ENCODE peak calls at places on chromosomes 1 and 21, in six cellular contexts. W, C, K, L, O and A are unnamed samples.

GRCh38 chr1:97017895-97018294 is 296.3 kb downstream of the PTBP2 start:
- DNase-seq in W (no peak), C (no peak), K (no peak), L (no peak), O (peak), A (no peak)

GRCh38 chr1:51583532-51583931 is 33.4 kb upstream of the OSBPL9 start:
- DNase-seq in W (peak), C (peak), K (no peak), L (peak), O (peak), A (no peak)

GRCh38 chr1:185488673-185489311 is 171.7 kb upstream of the IVNS1ABP start:
- DNase-seq in W (no peak), C (peak), K (no peak), L (no peak), O (no peak), A (no peak)

GRCh38 chr1:182968151-182968741 is 15.3 kb upstream of the SHCBP1L start:
- DNase-seq in W (no peak), C (peak), K (no peak), L (no peak), O (no peak), A (no peak)

GRCh38 chr1:232182206-232182605 is 447.7 kb downstream of the SIPA1L2 start:
- DNase-seq in W (no peak), C (no peak), K (no peak), L (no peak), O (no peak), A (peak)

GRCh38 chr1:53442297-53442696 is 16.9 kb upstream of the DMRTB1 start:
- DNase-seq in W (no peak), C (peak), K (no peak), L (no peak), O (peak), A (no peak)

GRCh38 chr1:36771222-36771621 is 263.1 kb downstream of the GRIK3 start:
- DNase-seq in W (no peak), C (no peak), K (no peak), L (no peak), O (no peak), A (no peak)

GRCh38 chr1:25889470-25889869 is 14.0 kb upstream of the PAQR7 start:
- DNase-seq in W (no peak), C (no peak), K (no peak), L (no peak), O (no peak), A (no peak)

GRCh38 chr21:46183910-46184624 is at the start of gene SPATC1L:
- DNase-seq in W (peak), C (peak), K (peak), L (peak), O (peak), A (peak)

GRCh38 chr1:30747028-30748008 is 10.3 kb downstream of the LAPTM5 start:
- DNase-seq in W (no peak), C (no peak), K (no peak), L (no peak), O (no peak), A (no peak)

GRCh38 chr1:88302843-88303486 is 381.1 kb upstream of the PKN2 start:
- DNase-seq in W (no peak), C (no peak), K (peak), L (no peak), O (peak), A (no peak)

GRCh38 chr1:212774584-212774983 is 17.0 kb downstream of the NSL1 start:
- DNase-seq in W (no peak), C (no peak), K (peak), L (no peak), O (peak), A (no peak)

GRCh38 chr1:170707116-170707515 is 43.2 kb downstream of the PRRX1 start:
- DNase-seq in W (no peak), C (no peak), K (no peak), L (no peak), O (no peak), A (no peak)

DNA sequence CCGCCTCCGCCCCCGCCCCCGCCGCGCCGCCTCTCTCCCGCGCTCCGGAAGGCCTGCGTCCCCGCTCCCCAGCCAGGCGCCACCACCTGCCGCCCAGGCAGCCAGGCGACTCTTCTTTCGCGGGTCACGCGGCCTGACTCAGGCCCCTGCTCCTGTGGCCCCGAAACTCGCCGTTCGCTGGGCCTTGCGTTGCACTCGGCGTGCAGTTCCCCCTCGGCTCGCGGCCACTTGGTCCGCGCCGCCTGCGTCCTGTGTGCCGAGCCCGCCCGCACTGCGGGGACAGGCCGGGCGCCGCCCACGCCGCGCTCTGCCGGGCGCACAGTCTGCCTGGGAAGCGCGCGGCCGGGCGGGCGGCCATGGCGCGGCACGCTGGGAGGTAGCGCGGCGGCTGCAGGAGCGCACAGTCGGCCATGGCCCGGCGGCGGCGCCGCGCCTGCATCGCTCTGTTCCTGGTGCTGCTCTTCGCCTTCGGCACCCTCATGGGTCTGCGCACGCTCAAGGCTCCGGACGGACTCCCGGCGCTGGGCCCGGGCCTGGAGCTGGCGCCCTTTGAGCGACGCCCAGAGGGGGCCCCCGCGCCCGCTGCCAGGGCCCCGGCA is at the start of gene MANEAL:
- DNase-seq in W (no peak), C (peak), K (peak), L (peak), O (peak), A (no peak)
- TF ChIP-seq CTCF in W (no peak), C (no peak), K (no peak), L (no peak), O (no peak), A (no peak)

GRCh38 chr1:181205901-181206300 is 117.4 kb downstream of the IER5 start:
- DNase-seq in W (no peak), C (no peak), K (no peak), L (no peak), O (no peak), A (no peak)

GRCh38 chr1:181206513-181206912 is 118.0 kb downstream of the IER5 start:
- DNase-seq in W (no peak), C (no peak), K (no peak), L (no peak), O (no peak), A (no peak)

GRCh38 chr1:181208076-181208475 is 119.6 kb downstream of the IER5 start:
- DNase-seq in W (no peak), C (no peak), K (no peak), L (no peak), O (no peak), A (no peak)

GRCh38 chr1:181208967-181209366 is 120.5 kb downstream of the IER5 start:
- DNase-seq in W (no peak), C (no peak), K (no peak), L (no peak), O (no peak), A (no peak)

GRCh38 chr1:181206979-181207790 is 118.7 kb downstream of the IER5 start:
- DNase-seq in W (no peak), C (no peak), K (no peak), L (no peak), O (no peak), A (no peak)
- TF ChIP-seq CTCF in W (no peak), C (no peak), K (no peak), L (no peak), O (no peak), A (no peak)

DNA sequence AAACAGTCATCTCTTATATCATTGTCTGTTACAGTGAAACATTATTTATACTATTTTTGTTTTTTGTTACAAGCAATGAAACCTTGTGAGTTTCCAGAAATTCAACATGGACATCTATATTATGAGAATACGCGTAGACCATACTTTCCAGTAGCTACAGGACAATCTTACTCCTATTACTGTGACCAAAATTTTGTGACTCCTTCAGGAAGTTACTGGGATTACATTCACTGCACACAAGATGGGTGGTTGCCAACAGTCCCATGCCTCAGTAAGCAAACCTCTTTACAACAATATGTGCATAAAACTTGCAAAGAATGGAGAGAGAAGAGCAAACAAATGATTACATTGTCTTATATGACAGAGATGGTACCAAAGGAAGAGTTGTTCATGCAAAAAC is 22.4 kb downstream of the CFHR4 start:
- DNase-seq in W (no peak), C (no peak), K (no peak), L (no peak), O (peak), A (no peak)
- TF ChIP-seq CTCF in W (no peak), C (no peak), K (no peak), L (no peak), O (peak), A (peak)

GRCh38 chr1:93437976-93438605 is 9.8 kb upstream of the FNBP1L start:
- DNase-seq in W (no peak), C (peak), K (peak), L (no peak), O (peak), A (no peak)
- TF ChIP-seq CTCF in W (peak), C (peak), K (peak), L (peak), O (peak), A (peak)

DNA sequence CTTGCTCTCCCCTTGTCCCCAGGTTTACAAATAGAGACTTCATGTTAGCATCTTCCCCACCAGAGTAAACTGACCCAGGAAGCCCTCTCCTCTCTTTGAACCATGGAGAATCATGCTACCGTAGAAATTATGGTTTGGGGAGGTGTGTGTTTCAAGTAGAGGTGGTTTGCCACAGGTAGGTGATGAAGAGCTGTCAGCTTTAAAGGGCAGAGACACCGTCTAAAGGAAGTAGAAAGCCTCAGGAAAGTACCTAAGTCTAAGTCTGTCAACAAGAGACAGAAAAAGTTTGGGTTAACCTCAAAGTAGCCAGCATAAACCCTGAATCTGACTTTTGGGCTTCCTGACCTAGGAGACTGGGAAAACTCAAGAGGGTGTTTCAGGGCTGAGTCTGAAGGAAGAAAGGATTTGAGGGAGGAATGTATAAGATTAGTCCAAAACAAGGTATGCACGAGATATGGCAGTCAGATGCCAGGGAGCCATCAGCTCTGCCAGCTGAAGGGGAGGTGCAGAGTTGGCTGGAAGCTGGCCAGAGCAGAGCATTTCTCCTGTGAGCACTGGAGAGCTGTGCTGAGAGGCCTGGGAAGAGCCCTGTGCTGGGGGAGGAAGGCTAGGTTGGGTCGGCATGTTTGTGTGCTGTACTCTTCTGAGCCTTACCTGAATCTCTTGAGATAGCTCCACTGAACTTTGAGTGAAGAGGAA is 14.3 kb downstream of the ADAMTSL4 start:
- DNase-seq in W (peak), C (peak), K (peak), L (peak), O (no peak), A (no peak)
- TF ChIP-seq CTCF in W (no peak), C (no peak), K (no peak), L (no peak), O (no peak), A (no peak)

GRCh38 chr21:39204134-39204533 is 20.9 kb upstream of the PSMG1 start:
- DNase-seq in W (no peak), C (no peak), K (no peak), L (no peak), O (no peak), A (no peak)
- TF ChIP-seq CTCF in W (no peak), C (peak), K (no peak), L (no peak), O (peak), A (peak)

DNA sequence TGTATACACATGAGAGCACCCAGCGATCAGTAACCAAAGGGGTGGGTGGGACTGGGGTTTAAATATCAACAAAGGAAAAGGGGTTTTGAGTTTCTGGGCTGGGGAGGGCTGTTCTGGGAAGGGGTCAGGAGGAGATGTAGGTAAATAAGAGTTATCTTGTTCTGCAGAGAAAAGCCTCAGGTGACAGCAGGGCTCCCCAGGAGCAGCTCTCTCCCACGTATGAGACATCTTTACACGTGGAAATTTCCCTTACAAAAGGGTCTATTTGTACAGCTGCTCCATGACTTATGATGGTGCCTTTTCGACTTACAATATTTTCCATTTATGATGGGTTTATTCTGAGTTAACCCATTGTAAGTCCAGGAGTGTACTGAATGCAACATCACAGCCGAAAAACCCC is 16.3 kb upstream of the PADI2 start:
- DNase-seq in W (no peak), C (no peak), K (no peak), L (no peak), O (no peak), A (no peak)
- TF ChIP-seq CTCF in W (no peak), C (no peak), K (no peak), L (no peak), O (no peak), A (no peak)

DNA sequence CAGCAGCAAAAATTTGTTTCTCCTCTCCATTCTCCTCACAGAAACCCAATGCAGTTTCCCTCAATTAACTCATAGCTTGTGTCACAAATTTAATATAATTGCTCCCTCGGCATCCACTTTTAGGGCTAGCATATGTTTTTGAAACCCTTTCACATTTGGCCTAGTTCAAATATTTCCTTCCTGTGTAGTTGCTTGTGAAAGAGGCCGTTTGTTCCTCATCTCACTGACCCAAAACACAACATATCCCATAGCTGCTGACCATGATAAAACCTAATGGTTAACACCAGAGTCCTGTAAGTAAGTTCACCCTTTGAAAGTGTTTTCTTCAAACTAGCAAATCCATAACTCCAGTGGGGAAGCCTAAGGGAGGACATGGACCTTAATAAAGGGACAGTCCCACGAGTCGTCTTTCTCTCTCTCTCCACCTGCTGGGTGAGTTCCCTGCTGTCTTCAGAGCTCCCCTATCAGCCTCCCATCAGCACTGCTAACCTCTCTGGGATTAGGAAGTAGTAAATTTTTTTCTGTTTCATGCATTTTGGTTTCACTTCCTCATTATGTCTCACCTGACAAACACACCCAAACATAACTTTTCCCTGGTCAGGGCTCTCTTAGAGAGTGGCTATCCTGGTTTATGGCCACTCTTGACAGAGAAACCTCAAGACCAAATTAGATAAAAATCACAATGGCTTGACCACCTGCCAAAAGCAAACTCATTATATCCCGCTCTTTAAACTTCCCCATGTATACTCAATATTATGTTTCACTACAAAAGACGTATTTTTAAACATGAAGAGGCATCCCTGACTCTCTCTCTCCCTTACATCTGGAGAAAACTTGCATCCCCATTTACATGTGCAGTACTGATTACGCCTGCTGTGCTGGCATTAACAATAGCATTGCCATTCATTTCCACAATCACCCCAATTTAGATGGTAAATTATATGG is 177.7 kb upstream of the HP1BP3 start:
- DNase-seq in W (no peak), C (no peak), K (peak), L (no peak), O (no peak), A (no peak)
- TF ChIP-seq CTCF in W (no peak), C (no peak), K (no peak), L (no peak), O (no peak), A (no peak)

DNA sequence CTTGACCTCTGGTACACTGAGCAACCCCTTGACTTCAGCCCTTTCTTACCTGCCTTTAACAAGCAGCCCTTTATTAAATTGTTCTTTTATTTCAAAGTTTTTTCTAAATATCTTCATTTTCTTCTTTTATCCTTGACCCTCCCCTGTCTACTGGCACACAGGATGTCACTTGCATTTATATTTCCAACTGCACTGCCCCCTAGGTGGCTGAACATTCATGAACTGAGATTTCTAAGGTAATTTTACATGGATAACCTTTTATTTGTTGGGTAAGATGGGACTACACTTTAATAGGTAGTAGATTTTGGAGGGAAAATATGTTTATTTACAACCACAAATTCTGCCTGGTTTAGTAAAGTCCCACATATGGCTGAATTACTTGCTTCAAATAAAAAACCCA is 190.0 kb downstream of the ATP6V1G3 start:
- DNase-seq in W (no peak), C (no peak), K (no peak), L (no peak), O (no peak), A (no peak)
- TF ChIP-seq CTCF in W (no peak), C (peak), K (no peak), L (no peak), O (peak), A (no peak)

GRCh38 chr1:247147781-247148180 is 24.0 kb downstream of the ZNF124 start:
- DNase-seq in W (no peak), C (no peak), K (no peak), L (no peak), O (no peak), A (no peak)

GRCh38 chr1:247145279-247145678 is 26.5 kb downstream of the ZNF124 start:
- DNase-seq in W (no peak), C (no peak), K (no peak), L (no peak), O (no peak), A (no peak)

DNA sequence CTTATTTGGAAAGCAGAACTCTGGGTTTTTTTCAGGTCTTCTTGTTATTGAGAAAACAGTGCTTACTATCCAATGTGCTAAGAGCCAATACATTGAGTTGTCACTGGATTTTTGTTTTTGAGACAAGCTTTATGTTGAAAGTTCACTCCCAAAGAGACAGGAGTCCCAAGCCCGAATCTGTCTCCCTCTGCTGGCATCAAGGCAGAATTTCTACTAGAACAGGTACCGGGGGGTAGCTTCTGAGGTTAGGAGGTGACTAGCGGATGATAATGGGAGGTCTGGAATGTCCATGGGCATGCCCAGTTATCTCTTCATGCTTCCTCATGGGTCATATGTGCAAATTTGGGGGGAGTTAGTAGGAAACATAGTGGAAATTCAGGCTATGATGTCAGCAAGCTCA is 25.1 kb downstream of the ZNF124 start:
- DNase-seq in W (no peak), C (no peak), K (no peak), L (no peak), O (no peak), A (no peak)
- TF ChIP-seq CTCF in W (no peak), C (no peak), K (peak), L (no peak), O (no peak), A (peak)